ENCODE peak calls at places on chromosomes 11 and 22, in four cellular contexts. U, B, X and P are unnamed samples.

GRCh38 chr11:88414385-88414861 is 76.9 kb upstream of the CTSC start:
- DNase-seq in U (peak), B (no peak), X (peak), P (peak)

GRCh38 chr11:8732748-8733241 is 50.2 kb downstream of the RPL27A start:
- DNase-seq in U (peak), B (peak), X (no peak), P (peak)

GRCh38 chr11:106326087-106326486 is 248.6 kb downstream of the AASDHPPT start:
- DNase-seq in U (no peak), B (no peak), X (no peak), P (no peak)

GRCh38 chr22:26995222-26995621 is 337.8 kb downstream of the MIAT start:
- DNase-seq in U (no peak), B (no peak), X (peak), P (no peak)

GRCh38 chr22:26751217-26751616 is 93.8 kb downstream of the MIAT start:
- DNase-seq in U (peak), B (no peak), X (peak), P (no peak)

GRCh38 chr11:110463153-110463552 is 33.4 kb downstream of the FDX1 start:
- DNase-seq in U (no peak), B (no peak), X (peak), P (peak)

GRCh38 chr22:26406118-26406517 is 22.9 kb upstream of the ASPHD2 start:
- DNase-seq in U (no peak), B (no peak), X (no peak), P (peak)

GRCh38 chr22:31852691-31853370 is 91.5 kb upstream of the YWHAH start:
- DNase-seq in U (no peak), B (no peak), X (no peak), P (peak)

GRCh38 chr11:26580929-26581328 is 8.9 kb upstream of the MUC15 start:
- DNase-seq in U (no peak), B (no peak), X (no peak), P (peak)

GRCh38 chr11:933936-934335 is 8.3 kb downstream of the AP2A2 start:
- DNase-seq in U (no peak), B (no peak), X (no peak), P (no peak)

GRCh38 chr11:931385-931784 is 5.7 kb downstream of the AP2A2 start:
- DNase-seq in U (no peak), B (no peak), X (no peak), P (no peak)

GRCh38 chr11:932435-932834 is 6.8 kb downstream of the AP2A2 start:
- DNase-seq in U (no peak), B (no peak), X (no peak), P (no peak)

GRCh38 chr11:934437-934950 is 8.8 kb downstream of the AP2A2 start:
- DNase-seq in U (no peak), B (no peak), X (no peak), P (no peak)

GRCh38 chr11:933002-933820 is 7.5 kb downstream of the AP2A2 start:
- DNase-seq in U (no peak), B (no peak), X (no peak), P (no peak)
- H3K4me3 ChIP-seq in U (no peak), B (peak), X (no peak), P (no peak)

GRCh38 chr22:42296381-42296853 is 26.0 kb upstream of the TCF20 start:
- DNase-seq in U (peak), B (no peak), X (peak), P (no peak)
- TF ChIP-seq CTCF in U (no peak), B (no peak), X (no peak), P (no peak)

GRCh38 chr22:46761017-46761416 is 1.4 kb upstream of the TBC1D22A start:
- DNase-seq in U (no peak), B (no peak), X (no peak), P (no peak)
- H3K4me3 ChIP-seq in U (no peak), B (peak), X (no peak), P (peak)

DNA sequence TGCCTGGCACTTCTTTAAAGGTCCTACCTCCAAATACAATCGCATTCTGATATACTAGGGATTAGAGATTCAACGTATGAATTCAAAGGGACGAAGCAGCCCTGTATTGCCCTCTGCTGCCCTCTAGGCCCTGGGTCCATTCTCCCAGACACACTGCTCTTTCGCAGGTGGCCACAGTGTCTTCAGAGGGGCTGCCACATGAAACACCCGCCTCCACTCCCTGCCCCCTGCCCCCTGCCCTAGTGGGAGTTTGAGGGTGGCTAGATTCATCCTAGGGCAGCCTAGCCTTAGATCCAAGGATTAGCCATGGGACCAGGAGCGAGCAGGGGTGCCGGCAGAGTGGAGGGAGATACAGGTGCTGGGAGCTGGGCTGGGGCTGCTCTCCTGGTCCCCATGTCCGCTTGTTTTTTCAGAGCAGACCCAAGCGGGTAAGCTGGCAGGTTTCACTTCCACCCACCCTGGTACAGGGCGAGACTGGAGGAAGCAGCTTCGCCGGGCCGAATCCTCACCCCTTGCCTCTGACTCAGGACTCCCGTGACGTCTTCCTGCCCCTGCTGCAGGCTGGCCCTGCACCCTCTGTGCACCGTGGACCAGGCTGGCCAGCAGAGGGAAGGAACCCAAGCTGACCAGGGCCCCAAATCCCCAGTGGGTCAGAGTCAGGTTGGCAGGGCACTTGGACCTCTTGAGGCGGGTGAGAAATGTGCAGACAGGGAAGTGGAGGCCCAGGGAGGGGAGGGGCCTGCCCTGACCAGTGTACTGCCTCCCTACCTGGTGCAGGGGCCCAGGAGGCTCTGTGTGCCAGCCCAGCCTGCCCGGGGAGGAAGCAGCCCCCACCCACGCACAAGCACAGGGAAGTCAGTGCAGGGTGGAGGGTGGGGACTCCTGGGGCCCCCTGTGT is 28.4 kb upstream of the HMOX1 start:
- DNase-seq in U (peak), B (peak), X (no peak), P (no peak)
- TF ChIP-seq CTCF in U (no peak), B (no peak), X (peak), P (no peak)

GRCh38 chr11:125404136-125404810 is 91.8 kb downstream of the FEZ1 start:
- DNase-seq in U (no peak), B (no peak), X (peak), P (no peak)
- H3K4me3 ChIP-seq in U (no peak), B (peak), X (no peak), P (no peak)